ENCODE peak calls at places on chromosomes 3 and 15, in eight cellular contexts. C, O, Z, W, V, N, R and J are unnamed samples.
A peak's percentile ranks its signal among the peaks of the same experiment; 100 is the strongest.

GRCh38 chr3:20316238-20316637 is 130.2 kb upstream of the SGO1 start:
- DNase-seq in W (no peak), N (no peak), V (no peak), O (no peak), R (no peak), C (no peak), Z (no peak), J (no peak)

GRCh38 chr3:71189480-71189879 is 394.0 kb downstream of the FOXP1 start:
- DNase-seq in R (no peak), N (no peak), C (no peak), O (no peak), Z (no peak), W (no peak), V (no peak), J (no peak)

GRCh38 chr15:50066693-50067092 is 52.3 kb downstream of the ATP8B4 start:
- DNase-seq in C (no peak), V (no peak), W (no peak), R (no peak), N (no peak), O (no peak), Z (no peak), J (no peak)

GRCh38 chr15:75389791-75390382 is 21.5 kb upstream of the MAN2C1 start:
- DNase-seq in C (no peak), O (no peak), N (no peak), V (no peak), Z (no peak), R (no peak), W (no peak), J (no peak)

GRCh38 chr15:77784361-77785292 is 151.9 kb upstream of the LINGO1 start:
- DNase-seq in C (peak; percentile 87), O (no peak), R (peak; percentile 23), N (no peak), V (no peak), Z (no peak), W (no peak), J (no peak)

GRCh38 chr3:99789322-99789721 is 28.3 kb upstream of the CMSS1 start:
- DNase-seq in V (peak; percentile 9), W (no peak), O (no peak), R (peak; percentile 57), N (peak; percentile 27), Z (peak; percentile 38), C (peak; percentile 51), J (no peak)

GRCh38 chr3:171327441-171328174 is 132.6 kb downstream of the TNIK start:
- DNase-seq in W (no peak), R (no peak), O (no peak), C (no peak), Z (no peak), N (no peak), V (no peak), J (no peak)

GRCh38 chr15:67072951-67073350 is 7.5 kb downstream of the SMAD3 start:
- DNase-seq in O (no peak), R (no peak), V (no peak), N (no peak), W (no peak), C (no peak), Z (peak; percentile 39), J (no peak)

GRCh38 chr3:133670525-133670995 is 8.8 kb upstream of the TOPBP1 start:
- DNase-seq in Z (no peak), V (no peak), W (no peak), N (no peak), O (no peak), C (no peak), R (no peak), J (no peak)

GRCh38 chr15:70559223-70559823 is 204.0 kb downstream of the UACA start:
- DNase-seq in W (no peak), V (peak; percentile 79), Z (peak; percentile 15), R (no peak), N (peak; percentile 55), O (no peak), C (no peak), J (peak; percentile 68)

GRCh38 chr3:48820626-48821324 is 26.9 kb downstream of the PRKAR2A start:
- DNase-seq in V (no peak), R (no peak), C (no peak), N (no peak), W (no peak), Z (peak; percentile 28), O (no peak), J (no peak)

GRCh38 chr3:121750087-121750415 is 510 bp upstream of the GOLGB1 start:
- DNase-seq in V (no peak), O (no peak), Z (no peak), C (no peak), N (no peak), R (no peak), W (no peak), J (no peak)

GRCh38 chr3:105527949-105528348 is 161.2 kb downstream of the ALCAM start:
- DNase-seq in N (no peak), R (peak; percentile 40), Z (no peak), C (no peak), V (no peak), O (no peak), W (no peak), J (no peak)

GRCh38 chr3:58323795-58324674 is 8.7 kb upstream of the PXK start:
- DNase-seq in N (no peak), C (no peak), R (no peak), O (no peak), W (no peak), Z (no peak), V (peak; percentile 51), J (no peak)
- H3K27ac ChIP-seq in N (no peak overlapping the region), C (no peak overlapping the region), R (no peak overlapping the region), O (no peak overlapping the region), W (no peak overlapping the region), Z (no peak overlapping the region), V (no peak overlapping the region), J (no peak overlapping the region)

GRCh38 chr15:96321422-96322391 is 8.8 kb upstream of the NR2F2 start:
- DNase-seq in C (peak; percentile 69), N (peak; percentile 29), Z (no peak), R (no peak), O (peak; percentile 62), W (peak; percentile 19), V (no peak), J (no peak)
- H3K4me1 ChIP-seq in C (peaks cover 62% of the 10 kb centered on the region), N (peaks cover 21% of the 10 kb centered on the region), Z (peaks cover 14% of the 10 kb centered on the region), R (peaks cover 27% of the 10 kb centered on the region), O (no peaks in the 10 kb centered on the region), W (peaks cover 19% of the 10 kb centered on the region), V (no peaks in the 10 kb centered on the region), J (no peaks in the 10 kb centered on the region)

DNA sequence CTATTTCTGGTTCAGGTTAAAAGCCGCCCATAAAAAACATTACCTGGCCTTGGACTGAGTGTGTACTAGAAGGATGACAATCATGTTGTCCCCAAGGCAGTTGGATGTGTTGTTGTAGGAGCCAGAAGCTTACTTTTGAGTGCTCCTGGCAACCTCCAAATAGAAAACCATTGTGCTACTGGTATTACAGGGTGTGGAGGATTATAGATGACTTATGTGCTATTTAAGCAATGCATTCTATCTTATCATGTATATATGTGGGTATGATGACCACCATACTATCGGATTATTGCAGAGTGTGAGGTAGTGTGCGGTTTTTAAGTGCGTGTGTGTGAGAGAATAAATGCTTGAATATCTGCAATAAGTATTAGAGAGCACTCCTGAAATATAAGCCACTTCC is 11.9 kb upstream of the MBNL1 start:
- DNase-seq in W (no peak), N (no peak), O (no peak), R (no peak), Z (no peak), V (no peak), C (no peak), J (no peak)
- H3K27ac ChIP-seq in W (no peak overlapping the region), N (peak overlapping the region; percentile 65), O (no peak overlapping the region), R (no peak overlapping the region), Z (no peak overlapping the region), V (peak overlapping the region; percentile 75), C (no peak overlapping the region), J (peak overlapping the region; percentile 68)

GRCh38 chr3:50248387-50248786 is 12.4 kb downstream of the GNAI2 start:
- DNase-seq in N (peak; percentile 76), V (no peak), Z (no peak), C (no peak), W (no peak), R (no peak), O (peak; percentile 87), J (no peak)
- H3K4me1 ChIP-seq in N (peaks cover 81% of the 10 kb centered on the region), V (peaks cover 83% of the 10 kb centered on the region), Z (peaks cover 55% of the 10 kb centered on the region), C (peaks cover 25% of the 10 kb centered on the region), W (peaks cover 82% of the 10 kb centered on the region), R (peaks cover 95% of the 10 kb centered on the region), O (no peaks in the 10 kb centered on the region), J (peaks cover 87% of the 10 kb centered on the region)

DNA sequence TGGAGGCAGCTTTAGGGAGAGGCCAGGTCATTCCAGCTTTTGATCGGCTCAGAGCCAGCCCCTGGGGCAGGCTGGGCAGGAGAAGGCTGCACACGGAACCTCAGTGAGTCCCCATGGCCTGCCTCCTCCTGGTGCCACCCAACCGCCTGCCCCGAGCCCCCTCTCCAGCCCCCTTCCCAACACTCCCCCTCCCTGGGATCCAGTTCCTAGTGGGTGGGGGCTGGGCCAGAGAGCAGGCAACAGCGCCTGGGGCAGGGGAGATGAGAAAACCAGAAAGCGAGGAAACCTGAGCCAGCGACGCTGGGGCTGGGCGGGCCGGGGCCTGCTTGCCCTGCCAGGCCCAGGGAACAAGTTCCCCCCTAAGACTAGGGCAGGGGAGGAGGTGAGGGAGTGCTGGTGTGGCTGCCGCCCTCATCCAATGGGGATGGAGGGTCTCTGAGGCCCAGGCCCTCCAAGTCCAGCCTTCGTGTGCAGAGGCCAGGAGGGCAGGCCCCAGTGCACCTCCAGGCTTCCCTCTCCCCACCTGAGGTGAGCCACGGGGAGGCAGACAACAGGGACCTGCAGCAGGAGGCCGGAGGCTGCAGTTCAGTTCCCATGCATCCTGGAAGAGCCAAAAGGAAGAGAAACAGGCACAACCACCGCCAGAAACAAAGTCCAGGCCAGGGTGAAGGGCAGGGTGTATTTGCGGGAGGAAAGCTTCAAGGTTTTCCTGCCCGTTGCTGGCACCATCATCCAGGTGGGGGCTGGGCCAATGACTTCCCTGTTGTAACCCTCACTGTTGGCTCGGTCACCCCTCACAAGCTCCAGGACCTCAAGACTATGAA is 4.0 kb upstream of the SEMA3F start:
- DNase-seq in Z (no peak), C (peak; percentile 67), W (no peak), R (no peak), N (no peak), O (no peak), V (no peak), J (no peak)
- H3K27ac ChIP-seq in Z (no peak overlapping the region), C (no peak overlapping the region), W (no peak overlapping the region), R (no peak overlapping the region), N (peak overlapping the region; percentile 24), O (no peak overlapping the region), V (no peak overlapping the region), J (no peak overlapping the region)

GRCh38 chr3:4849136-4849535 is 130.1 kb upstream of the BHLHE40 start:
- DNase-seq in Z (no peak), N (no peak), V (no peak), O (no peak), C (no peak), W (no peak), R (no peak), J (no peak)
- H3K4me1 ChIP-seq in Z (peaks cover 18% of the 10 kb centered on the region), N (peaks cover 4% of the 10 kb centered on the region), V (peaks cover 93% of the 10 kb centered on the region), O (no peaks in the 10 kb centered on the region), C (peaks cover 7% of the 10 kb centered on the region), W (peaks cover 24% of the 10 kb centered on the region), R (no peaks in the 10 kb centered on the region), J (peaks cover 82% of the 10 kb centered on the region)

GRCh38 chr3:16286161-16286560 is 21.1 kb downstream of the OXNAD1 start:
- DNase-seq in N (no peak), C (no peak), W (no peak), R (no peak), Z (no peak), O (no peak), V (peak; percentile 88), J (peak; percentile 85)
- H3K27ac ChIP-seq in N (no peak overlapping the region), C (no peak overlapping the region), W (no peak overlapping the region), R (no peak overlapping the region), Z (no peak overlapping the region), O (peak overlapping the region; percentile 50), V (peak overlapping the region; percentile 76), J (peak overlapping the region; percentile 84)